ENCODE peak calls at places on chromosomes 2 and 18, in eight cellular contexts. One of them, this sample, is unnamed.

GRCh38 chr2:70041666-70042065 is 45.6 kb upstream of the PCBP1 start:
- DNase-seq in heart left ventricle: no peak
- DNase-seq in SK-N-SH: no peak
- DNase-seq in Calu3: no peak
- DNase-seq in GM10248: no peak
- DNase-seq in kidney: no peak
- DNase-seq in MM.1S: no peak
- DNase-seq in coronary artery: no peak
- DNase-seq in this sample: no peak

GRCh38 chr2:101946372-101946771 is 45.4 kb upstream of the IL1R2 start:
- DNase-seq in heart left ventricle: no peak
- DNase-seq in SK-N-SH: no peak
- DNase-seq in Calu3: no peak
- DNase-seq in GM10248: no peak
- DNase-seq in kidney: no peak
- DNase-seq in MM.1S: no peak
- DNase-seq in coronary artery: no peak
- DNase-seq in this sample: no peak

GRCh38 chr18:23253630-23254029 is 118.3 kb downstream of the CABLES1 start:
- DNase-seq in heart left ventricle: no peak
- DNase-seq in SK-N-SH: no peak
- DNase-seq in Calu3: no peak
- DNase-seq in GM10248: no peak
- DNase-seq in kidney: peak
- DNase-seq in MM.1S: no peak
- DNase-seq in coronary artery: no peak
- DNase-seq in this sample: no peak

GRCh38 chr2:69943841-69944604 is 17.4 kb downstream of the ASPRV1 start:
- DNase-seq in heart left ventricle: no peak
- DNase-seq in SK-N-SH: no peak
- DNase-seq in Calu3: no peak
- DNase-seq in GM10248: no peak
- DNase-seq in kidney: peak
- DNase-seq in MM.1S: no peak
- DNase-seq in coronary artery: no peak
- DNase-seq in this sample: no peak

GRCh38 chr18:46290440-46291020 is 186.3 kb downstream of the HAUS1 start:
- DNase-seq in heart left ventricle: no peak
- DNase-seq in SK-N-SH: no peak
- DNase-seq in Calu3: no peak
- DNase-seq in GM10248: no peak
- DNase-seq in kidney: no peak
- DNase-seq in MM.1S: no peak
- DNase-seq in coronary artery: no peak
- DNase-seq in this sample: no peak

GRCh38 chr18:8505036-8505435 is 104.2 kb upstream of the RAB12 start:
- DNase-seq in heart left ventricle: no peak
- DNase-seq in SK-N-SH: peak
- DNase-seq in Calu3: no peak
- DNase-seq in GM10248: no peak
- DNase-seq in kidney: no peak
- DNase-seq in MM.1S: no peak
- DNase-seq in coronary artery: no peak
- DNase-seq in this sample: no peak

GRCh38 chr2:28681216-28681981 is 70.2 kb upstream of the PPP1CB start:
- DNase-seq in heart left ventricle: peak
- DNase-seq in SK-N-SH: no peak
- DNase-seq in Calu3: peak
- DNase-seq in GM10248: peak
- DNase-seq in kidney: peak
- DNase-seq in MM.1S: peak
- DNase-seq in coronary artery: no peak
- DNase-seq in this sample: no peak

GRCh38 chr2:101168647-101169046 is 17.5 kb upstream of the TBC1D8 start:
- DNase-seq in heart left ventricle: no peak
- DNase-seq in SK-N-SH: no peak
- DNase-seq in Calu3: no peak
- DNase-seq in GM10248: no peak
- DNase-seq in kidney: no peak
- DNase-seq in MM.1S: no peak
- DNase-seq in coronary artery: no peak
- DNase-seq in this sample: no peak

GRCh38 chr2:31127931-31128330 is 10.3 kb downstream of the GALNT14 start:
- DNase-seq in heart left ventricle: no peak
- DNase-seq in SK-N-SH: no peak
- DNase-seq in Calu3: no peak
- DNase-seq in GM10248: no peak
- DNase-seq in kidney: no peak
- DNase-seq in MM.1S: no peak
- DNase-seq in coronary artery: no peak
- DNase-seq in this sample: no peak

GRCh38 chr2:147133273-147133901 is 711.4 kb upstream of the ACVR2A start:
- DNase-seq in heart left ventricle: no peak
- DNase-seq in SK-N-SH: no peak
- DNase-seq in Calu3: no peak
- DNase-seq in GM10248: no peak
- DNase-seq in kidney: no peak
- DNase-seq in MM.1S: no peak
- DNase-seq in coronary artery: no peak
- DNase-seq in this sample: no peak

GRCh38 chr2:159684796-159685195 is 27.5 kb upstream of the MARCHF7 start:
- DNase-seq in heart left ventricle: no peak
- DNase-seq in SK-N-SH: no peak
- DNase-seq in Calu3: peak
- DNase-seq in GM10248: no peak
- DNase-seq in kidney: no peak
- DNase-seq in MM.1S: no peak
- DNase-seq in coronary artery: no peak
- DNase-seq in this sample: no peak

GRCh38 chr18:12639990-12640880 is 17.7 kb downstream of the SPIRE1 start:
- DNase-seq in heart left ventricle: peak
- DNase-seq in SK-N-SH: no peak
- DNase-seq in Calu3: no peak
- DNase-seq in GM10248: no peak
- DNase-seq in kidney: no peak
- DNase-seq in MM.1S: no peak
- DNase-seq in coronary artery: no peak
- DNase-seq in this sample: no peak

GRCh38 chr2:213766465-213766891 is 482.2 kb downstream of the SPAG16 start:
- DNase-seq in heart left ventricle: no peak
- DNase-seq in SK-N-SH: no peak
- DNase-seq in Calu3: no peak
- DNase-seq in GM10248: peak
- DNase-seq in kidney: no peak
- DNase-seq in MM.1S: peak
- DNase-seq in coronary artery: no peak
- DNase-seq in this sample: no peak

GRCh38 chr2:168060956-168061750 is 186.2 kb downstream of the STK39 start:
- DNase-seq in heart left ventricle: no peak
- DNase-seq in SK-N-SH: no peak
- DNase-seq in Calu3: no peak
- DNase-seq in GM10248: no peak
- DNase-seq in kidney: no peak
- DNase-seq in MM.1S: no peak
- DNase-seq in coronary artery: no peak
- DNase-seq in this sample: no peak

GRCh38 chr2:95121150-95121494 is 486 bp downstream of the MRPS5 start:
- DNase-seq in heart left ventricle: no peak
- DNase-seq in SK-N-SH: no peak
- DNase-seq in Calu3: no peak
- DNase-seq in GM10248: peak
- DNase-seq in kidney: no peak
- DNase-seq in MM.1S: no peak
- DNase-seq in coronary artery: no peak
- DNase-seq in this sample: no peak

GRCh38 chr2:42200534-42201227 is 31.5 kb downstream of the EML4 start:
- DNase-seq in heart left ventricle: no peak
- DNase-seq in SK-N-SH: no peak
- DNase-seq in Calu3: no peak
- DNase-seq in GM10248: no peak
- DNase-seq in kidney: no peak
- DNase-seq in MM.1S: no peak
- DNase-seq in coronary artery: no peak
- DNase-seq in this sample: no peak

GRCh38 chr2:234459401-234460009 is 37.4 kb downstream of the ARL4C start:
- DNase-seq in heart left ventricle: no peak
- DNase-seq in SK-N-SH: no peak
- DNase-seq in Calu3: no peak
- DNase-seq in GM10248: no peak
- DNase-seq in kidney: no peak
- DNase-seq in MM.1S: no peak
- DNase-seq in coronary artery: no peak
- DNase-seq in this sample: no peak

GRCh38 chr18:48897531-48897930 is 53.2 kb downstream of the SMAD7 start:
- DNase-seq in heart left ventricle: no peak
- DNase-seq in SK-N-SH: no peak
- DNase-seq in Calu3: no peak
- DNase-seq in GM10248: no peak
- DNase-seq in kidney: no peak
- DNase-seq in MM.1S: no peak
- DNase-seq in coronary artery: peak
- DNase-seq in this sample: no peak

GRCh38 chr18:56550121-56550520 is 88.3 kb downstream of the TXNL1 start:
- DNase-seq in heart left ventricle: no peak
- DNase-seq in SK-N-SH: no peak
- DNase-seq in Calu3: no peak
- DNase-seq in GM10248: no peak
- DNase-seq in kidney: no peak
- DNase-seq in MM.1S: no peak
- DNase-seq in coronary artery: no peak
- DNase-seq in this sample: no peak

DNA sequence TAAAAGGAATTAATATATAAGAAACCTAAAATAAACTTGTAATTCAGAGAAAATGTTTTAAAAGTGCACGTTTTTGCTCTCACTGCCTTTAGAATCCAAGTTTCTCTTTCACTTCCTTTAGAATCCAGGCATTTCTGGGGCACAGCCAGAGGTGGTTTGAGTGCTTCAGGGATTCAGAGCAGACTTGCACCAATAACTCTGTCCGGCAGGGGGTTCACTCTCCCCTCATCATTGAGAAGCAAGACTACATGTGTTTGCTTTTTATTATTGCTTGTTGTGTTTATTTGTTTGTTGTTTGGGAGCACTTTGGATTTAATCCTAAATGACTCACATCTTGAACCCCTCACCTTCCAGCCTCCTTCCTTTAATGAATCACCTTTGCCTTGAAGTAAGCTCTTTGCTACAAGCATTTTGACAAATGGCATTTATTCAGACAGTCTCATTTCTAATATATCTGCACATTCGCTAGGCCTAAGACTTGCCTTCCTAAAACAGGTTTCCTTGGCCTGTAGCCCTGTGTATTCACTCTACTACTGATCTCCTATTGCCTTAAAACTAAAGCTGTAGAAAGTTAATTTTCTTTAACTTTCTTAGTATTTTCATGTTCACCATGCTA is 233.5 kb upstream of the ATP5MC3 start:
- DNase-seq in heart left ventricle: peak
- DNase-seq in SK-N-SH: peak
- DNase-seq in Calu3: peak
- DNase-seq in GM10248: no peak
- DNase-seq in kidney: no peak
- DNase-seq in MM.1S: peak
- DNase-seq in coronary artery: no peak
- DNase-seq in this sample: no peak
- TF ChIP-seq CTCF in heart left ventricle: peak
- TF ChIP-seq CTCF in SK-N-SH: peak
- TF ChIP-seq CTCF in Calu3: peak
- TF ChIP-seq CTCF in GM10248: peak
- TF ChIP-seq CTCF in kidney: peak
- TF ChIP-seq CTCF in MM.1S: peak
- TF ChIP-seq CTCF in coronary artery: no peak
- TF ChIP-seq CTCF in this sample: peak

GRCh38 chr2:120283649-120284048 is 31.0 kb downstream of the RALB start:
- DNase-seq in heart left ventricle: no peak
- DNase-seq in SK-N-SH: no peak
- DNase-seq in Calu3: no peak
- DNase-seq in GM10248: no peak
- DNase-seq in kidney: no peak
- DNase-seq in MM.1S: no peak
- DNase-seq in coronary artery: no peak
- DNase-seq in this sample: no peak
- TF ChIP-seq CTCF in heart left ventricle: no peak
- TF ChIP-seq CTCF in SK-N-SH: peak
- TF ChIP-seq CTCF in Calu3: no peak
- TF ChIP-seq CTCF in GM10248: no peak
- TF ChIP-seq CTCF in kidney: no peak
- TF ChIP-seq CTCF in MM.1S: no peak
- TF ChIP-seq CTCF in coronary artery: no peak
- TF ChIP-seq CTCF in this sample: peak

GRCh38 chr2:96547751-96548161 is 11.2 kb downstream of the ARID5A start:
- DNase-seq in heart left ventricle: no peak
- DNase-seq in SK-N-SH: no peak
- DNase-seq in Calu3: no peak
- DNase-seq in GM10248: no peak
- DNase-seq in kidney: no peak
- DNase-seq in MM.1S: no peak
- DNase-seq in coronary artery: peak
- DNase-seq in this sample: no peak
- TF ChIP-seq CTCF in heart left ventricle: no peak
- TF ChIP-seq CTCF in SK-N-SH: no peak
- TF ChIP-seq CTCF in Calu3: no peak
- TF ChIP-seq CTCF in GM10248: no peak
- TF ChIP-seq CTCF in kidney: no peak
- TF ChIP-seq CTCF in MM.1S: no peak
- TF ChIP-seq CTCF in coronary artery: no peak
- TF ChIP-seq CTCF in this sample: peak

DNA sequence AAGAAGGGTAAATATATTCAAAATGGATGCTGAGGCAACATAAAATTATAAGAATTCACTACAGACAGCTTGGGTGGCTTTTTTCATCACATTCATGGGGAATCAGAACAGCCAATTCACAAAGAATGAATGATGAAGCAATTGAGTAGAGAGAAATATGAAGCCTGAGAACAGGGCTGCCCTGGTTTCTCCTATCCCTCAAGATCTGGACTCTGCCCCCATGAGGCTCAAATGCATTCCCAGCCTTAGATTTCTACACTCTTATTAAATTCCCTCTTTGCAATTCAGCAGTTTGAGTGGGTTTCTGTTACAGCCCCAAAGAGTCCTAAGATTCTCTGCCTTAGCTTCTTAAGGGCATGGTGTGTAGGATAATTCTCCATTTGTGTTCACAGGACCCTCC is 172.5 kb downstream of the MAIP1 start:
- DNase-seq in heart left ventricle: no peak
- DNase-seq in SK-N-SH: no peak
- DNase-seq in Calu3: no peak
- DNase-seq in GM10248: no peak
- DNase-seq in kidney: no peak
- DNase-seq in MM.1S: no peak
- DNase-seq in coronary artery: no peak
- DNase-seq in this sample: no peak
- TF ChIP-seq CTCF in heart left ventricle: no peak
- TF ChIP-seq CTCF in SK-N-SH: no peak
- TF ChIP-seq CTCF in Calu3: no peak
- TF ChIP-seq CTCF in GM10248: no peak
- TF ChIP-seq CTCF in kidney: no peak
- TF ChIP-seq CTCF in MM.1S: no peak
- TF ChIP-seq CTCF in coronary artery: no peak
- TF ChIP-seq CTCF in this sample: peak

GRCh38 chr18:26405190-26405781 is 143.1 kb downstream of the KCTD1 start:
- DNase-seq in heart left ventricle: peak
- DNase-seq in SK-N-SH: peak
- DNase-seq in Calu3: peak
- DNase-seq in GM10248: peak
- DNase-seq in kidney: peak
- DNase-seq in MM.1S: peak
- DNase-seq in coronary artery: no peak
- DNase-seq in this sample: no peak
- TF ChIP-seq CTCF in heart left ventricle: peak
- TF ChIP-seq CTCF in SK-N-SH: peak
- TF ChIP-seq CTCF in Calu3: peak
- TF ChIP-seq CTCF in GM10248: peak
- TF ChIP-seq CTCF in kidney: peak
- TF ChIP-seq CTCF in MM.1S: peak
- TF ChIP-seq CTCF in coronary artery: no peak
- TF ChIP-seq CTCF in this sample: peak

This sample was measured in osteocyte.